ENCODE peak calls at places on chromosomes 4 and X, in nine cellular contexts. L, R, F, C, W, X, Q, M and E are unnamed samples.

GRCh38 chr4:108492816-108493595 is 127.4 kb upstream of the RPL34 start:
- DNase-seq in W (no peak), C (no peak), Q (no peak), M (no peak), X (no peak), F (peak; percentile 8), L (peak; percentile 18), R (peak; percentile 22), E (peak; percentile 42)

GRCh38 chr4:121794505-121795192 is 6.5 kb upstream of the EXOSC9 start:
- DNase-seq in X (no peak), F (no peak), R (no peak), M (no peak), Q (no peak), L (no peak), C (no peak), W (no peak), E (no peak)

GRCh38 chr4:73859614-73860088 is 6.6 kb downstream of the PF4V1 start:
- DNase-seq in Q (no peak), L (no peak), M (no peak), C (no peak), F (no peak), R (no peak), W (no peak), X (no peak), E (no peak)

GRCh38 chr4:156953951-156954350 is 17.6 kb downstream of the PDGFC start:
- DNase-seq in L (no peak), W (no peak), R (no peak), Q (no peak), C (no peak), M (no peak), X (no peak), F (no peak), E (no peak)

GRCh38 chr4:146124023-146124680 is 51.4 kb upstream of the LSM6 start:
- DNase-seq in X (no peak), F (no peak), M (no peak), C (no peak), Q (no peak), R (no peak), L (no peak), W (no peak), E (no peak)

GRCh38 chr4:156442961-156443360 is 489.3 kb upstream of the CTSO start:
- DNase-seq in L (no peak), C (no peak), F (no peak), R (no peak), Q (no peak), X (no peak), W (no peak), M (no peak), E (no peak)

GRCh38 chrX:16963216-16963615 is 16.8 kb downstream of the REPS2 start:
- DNase-seq in F (no peak), X (no peak), C (no peak), Q (no peak), R (no peak), L (peak; percentile 50), W (no peak), M (no peak), E (no peak)

GRCh38 chr4:54238389-54238788 is 9.3 kb downstream of the PDGFRA start:
- DNase-seq in C (no peak), W (no peak), M (no peak), X (no peak), L (no peak), R (no peak), Q (no peak), F (no peak), E (no peak)

GRCh38 chr4:176320976-176321361 is 1.2 kb downstream of the SPCS3 start:
- DNase-seq in X (no peak), M (no peak), C (no peak), F (no peak), R (no peak), L (peak; percentile 5), W (no peak), Q (no peak), E (no peak)

GRCh38 chrX:112641449-112641848 is 38.3 kb downstream of the LHFPL1 start:
- DNase-seq in W (no peak), Q (no peak), R (no peak), L (no peak), C (no peak), X (no peak), M (no peak), F (no peak), E (no peak)

GRCh38 chr4:537436-538264 is 38.4 kb downstream of the TMEM271 start:
- DNase-seq in F (no peak), R (no peak), X (no peak), L (no peak), W (peak; percentile 14), M (no peak), C (no peak), Q (no peak), E (no peak)

GRCh38 chr4:28772066-28772465 is 1911.4 kb downstream of the STIM2 start:
- DNase-seq in X (no peak), Q (peak; percentile 54), F (no peak), C (peak; percentile 50), R (no peak), M (no peak), W (no peak), L (no peak), E (no peak)

GRCh38 chr4:122300776-122301175 is 78.0 kb upstream of the ADAD1 start:
- DNase-seq in F (no peak), C (no peak), Q (no peak), L (no peak), M (no peak), X (no peak), W (no peak), R (no peak), E (no peak)

GRCh38 chr4:21117771-21118170 is 417.5 kb downstream of the PACRGL start:
- DNase-seq in C (peak; percentile 2), F (no peak), L (no peak), R (no peak), Q (no peak), X (no peak), W (no peak), M (no peak), E (no peak)

GRCh38 chr4:127623755-127624087 is 9.0 kb upstream of the INTU start:
- DNase-seq in F (peak; percentile 68), L (no peak), Q (no peak), C (no peak), M (no peak), W (no peak), R (peak; percentile 34), X (peak; percentile 6), E (peak; percentile 7)

GRCh38 chrX:147920161-147920666 is 8.5 kb downstream of the FMR1 start:
- DNase-seq in X (no peak), Q (no peak), R (no peak), F (no peak), C (no peak), L (no peak), M (no peak), W (no peak), E (no peak)

GRCh38 chr4:99529218-99529617 is 18.4 kb downstream of the C4orf17 start:
- DNase-seq in M (no peak), L (no peak), Q (peak; percentile 18), W (no peak), R (no peak), X (no peak), C (no peak), F (no peak), E (no peak)

GRCh38 chr4:185718578-185719492 is 93.2 kb downstream of the SORBS2 start:
- DNase-seq in R (no peak), X (no peak), Q (no peak), M (no peak), F (no peak), C (no peak), L (no peak), W (no peak), E (no peak)

GRCh38 chrX:126137899-126138298 is 28.2 kb downstream of the DCAF12L2 start:
- DNase-seq in F (peak; percentile 12), C (no peak), L (no peak), M (no peak), Q (no peak), W (no peak), R (no peak), X (no peak), E (peak; percentile 6)

GRCh38 chr4:74624351-74625151 is 169.8 kb downstream of the BTC start:
- DNase-seq in W (no peak), M (no peak), R (no peak), F (peak; percentile 32), L (peak; percentile 67), Q (peak; percentile 85), X (no peak), C (peak; percentile 89), E (no peak)

GRCh38 chrX:41308884-41309655 is 24.9 kb upstream of the DDX3X start:
- DNase-seq in Q (no peak), R (no peak), W (no peak), L (no peak), M (no peak), X (no peak), C (no peak), F (no peak), E (no peak)

GRCh38 chr4:10078481-10079233 is 37.9 kb downstream of the WDR1 start:
- DNase-seq in X (no peak), C (no peak), R (no peak), F (no peak), M (peak; percentile 27), L (no peak), W (peak; percentile 19), Q (no peak), E (no peak)

GRCh38 chrX:7139202-7140081 is 8.1 kb upstream of the STS start:
- DNase-seq in W (no peak), X (no peak), R (no peak), C (peak; percentile 69), F (no peak), M (no peak), Q (peak; percentile 53), L (no peak), E (no peak)

GRCh38 chrX:30822719-30823118 is 66.3 kb downstream of the TAB3 start:
- DNase-seq in R (no peak), W (no peak), C (no peak), F (no peak), Q (peak; percentile 11), L (no peak), X (no peak), M (no peak), E (no peak)

GRCh38 chr4:7048642-7049041 is 5.5 kb downstream of the TADA2B start:
- DNase-seq in F (no peak), X (no peak), C (no peak), L (no peak), W (no peak), Q (no peak), M (no peak), R (no peak), E (no peak)

GRCh38 chr4:4735136-4735754 is 124.2 kb upstream of the MSX1 start:
- DNase-seq in X (no peak), C (no peak), M (no peak), R (no peak), W (no peak), F (no peak), Q (no peak), L (no peak), E (no peak)

GRCh38 chrX:23387826-23388225 is 53.2 kb downstream of the PTCHD1 start:
- DNase-seq in L (no peak), X (no peak), R (no peak), Q (no peak), M (no peak), W (no peak), F (no peak), C (peak; percentile 17), E (no peak)

GRCh38 chrX:41022579-41022978 is 62.7 kb upstream of the USP9X start:
- DNase-seq in F (no peak), Q (no peak), W (no peak), R (no peak), M (no peak), C (peak; percentile 56), X (no peak), L (peak; percentile 40), E (no peak)

GRCh38 chr4:2795558-2796260 is 2.8 kb downstream of the SH3BP2 start:
- DNase-seq in X (no peak), L (no peak), R (no peak), W (no peak), C (no peak), M (peak; percentile 28), F (no peak), Q (no peak), E (peak; percentile 3)

GRCh38 chrX:114841051-114841450 is 176.4 kb downstream of the IL13RA2 start:
- DNase-seq in Q (no peak), R (no peak), M (no peak), L (no peak), X (no peak), C (peak; percentile 58), F (no peak), W (no peak), E (no peak)

GRCh38 chrX:152428089-152428488 is 23.0 kb downstream of the GABRA3 start:
- DNase-seq in Q (no peak), X (no peak), M (no peak), C (peak; percentile 51), R (no peak), F (no peak), W (no peak), L (no peak), E (no peak)